ENCODE peak calls at places on chromosome X, in five cellular contexts. D is ovary, J is BJ, G is brain microvascular endothelial cell, R is NT2/D1. X is an unnamed sample.

GRCh38 chrX:10288400-10288799 is 131.6 kb downstream of the CLCN4 start:
- DNase-seq in D (no peak), J (no peak), G (no peak), R (no peak), X (no peak)

GRCh38 chrX:133986008-133986683 is 752 bp upstream of the GPC3 start:
- DNase-seq in D (no peak), J (no peak), G (no peak), R (no peak), X (no peak)

GRCh38 chrX:43750248-43750676 is 94.2 kb downstream of the MAOA start:
- DNase-seq in D (no peak), J (peak; percentile 35), G (peak; percentile 39), R (peak; percentile 42), X (peak; percentile 56)

GRCh38 chrX:71159335-71159734 is 14.7 kb downstream of the NLGN3 start:
- DNase-seq in D (no peak), J (no peak), G (no peak), R (no peak), X (no peak)

GRCh38 chrX:112424166-112424565 is 255.6 kb downstream of the LHFPL1 start:
- DNase-seq in D (no peak), J (no peak), G (no peak), R (no peak), X (peak; percentile 13)

GRCh38 chrX:46791927-46792825 is 33.3 kb upstream of the SLC9A7 start:
- DNase-seq in D (no peak), J (peak; percentile 77), G (peak; percentile 91), R (peak; percentile 77), X (no peak)

GRCh38 chrX:45479835-45480422 is 279.3 kb upstream of the DIPK2B start:
- DNase-seq in D (no peak), J (peak; percentile 41), G (peak; percentile 68), R (no peak), X (no peak)

GRCh38 chrX:150155396-150156048 is 207.6 kb upstream of the MAMLD1 start:
- DNase-seq in D (peak; percentile 60), J (no peak), G (peak; percentile 40), R (no peak), X (no peak)

GRCh38 chrX:109902665-109903064 is 100.2 kb upstream of the TMEM164 start:
- DNase-seq in D (no peak), J (no peak), G (peak; percentile 29), R (no peak), X (no peak)

GRCh38 chrX:150084474-150085229 is 146.4 kb upstream of the EOLA2 start:
- DNase-seq in D (no peak), J (peak; percentile 67), G (peak; percentile 56), R (no peak), X (no peak)

GRCh38 chrX:119686087-119686639 is 6.8 kb downstream of the SEPTIN6 start:
- DNase-seq in D (no peak), J (no peak), G (no peak), R (no peak), X (peak; percentile 18)

GRCh38 chrX:30065226-30065625 is 150.1 kb upstream of the MAGEB2 start:
- DNase-seq in D (no peak), J (peak; percentile 31), G (peak; percentile 2), R (no peak), X (no peak)

GRCh38 chrX:42615161-42615563 is 162.8 kb downstream of the PPP1R2C start:
- DNase-seq in D (no peak), J (no peak), G (no peak), R (peak; percentile 58), X (peak; percentile 30)

GRCh38 chrX:132810964-132811712 is 147.3 kb downstream of the HS6ST2 start:
- DNase-seq in D (no peak), J (no peak), G (no peak), R (no peak), X (no peak)

GRCh38 chrX:118884552-118885138 is 61.0 kb downstream of the ZCCHC12 start:
- DNase-seq in D (no peak), J (no peak), G (no peak), R (no peak), X (no peak)

GRCh38 chrX:119236599-119237525 is 777 bp downstream of the PGRMC1 start:
- DNase-seq in D (peak; percentile 55), J (no peak), G (peak; percentile 46), R (no peak), X (peak; percentile 33)

GRCh38 chrX:45329217-45329616 is 128.5 kb upstream of the DIPK2B start:
- DNase-seq in D (no peak), J (no peak), G (no peak), R (no peak), X (no peak)

GRCh38 chrX:39152106-39152649 is 350.9 kb downstream of the MID1IP1 start:
- DNase-seq in D (no peak), J (no peak), G (no peak), R (peak; percentile 28), X (peak; percentile 61)

GRCh38 chrX:41351923-41352322 is 18.0 kb downstream of the DDX3X start:
- DNase-seq in D (no peak), J (no peak), G (no peak), R (no peak), X (no peak)

GRCh38 chrX:101359966-101360365 is 11.4 kb upstream of the TIMM8A start:
- DNase-seq in D (no peak), J (no peak), G (no peak), R (no peak), X (no peak)

GRCh38 chrX:78979789-78980464 is 34.7 kb downstream of the P2RY10 start:
- DNase-seq in D (no peak), J (no peak), G (peak; percentile 64), R (no peak), X (no peak)

GRCh38 chrX:119201570-119201969 is 34.5 kb upstream of the PGRMC1 start:
- DNase-seq in D (no peak), J (no peak), G (no peak), R (no peak), X (no peak)

GRCh38 chrX:140057001-140057411 is 91.7 kb upstream of the CXorf66 start:
- DNase-seq in D (peak; percentile 65), J (no peak), G (peak; percentile 51), R (peak; percentile 72), X (peak; percentile 67)

GRCh38 chrX:108464604-108465003 is 25.0 kb downstream of the COL4A5 start:
- DNase-seq in D (no peak), J (no peak), G (peak; percentile 38), R (peak; percentile 16), X (no peak)

GRCh38 chrX:40374486-40374885 is 206.3 kb upstream of the ATP6AP2 start:
- DNase-seq in D (no peak), J (no peak), G (no peak), R (no peak), X (no peak)

DNA sequence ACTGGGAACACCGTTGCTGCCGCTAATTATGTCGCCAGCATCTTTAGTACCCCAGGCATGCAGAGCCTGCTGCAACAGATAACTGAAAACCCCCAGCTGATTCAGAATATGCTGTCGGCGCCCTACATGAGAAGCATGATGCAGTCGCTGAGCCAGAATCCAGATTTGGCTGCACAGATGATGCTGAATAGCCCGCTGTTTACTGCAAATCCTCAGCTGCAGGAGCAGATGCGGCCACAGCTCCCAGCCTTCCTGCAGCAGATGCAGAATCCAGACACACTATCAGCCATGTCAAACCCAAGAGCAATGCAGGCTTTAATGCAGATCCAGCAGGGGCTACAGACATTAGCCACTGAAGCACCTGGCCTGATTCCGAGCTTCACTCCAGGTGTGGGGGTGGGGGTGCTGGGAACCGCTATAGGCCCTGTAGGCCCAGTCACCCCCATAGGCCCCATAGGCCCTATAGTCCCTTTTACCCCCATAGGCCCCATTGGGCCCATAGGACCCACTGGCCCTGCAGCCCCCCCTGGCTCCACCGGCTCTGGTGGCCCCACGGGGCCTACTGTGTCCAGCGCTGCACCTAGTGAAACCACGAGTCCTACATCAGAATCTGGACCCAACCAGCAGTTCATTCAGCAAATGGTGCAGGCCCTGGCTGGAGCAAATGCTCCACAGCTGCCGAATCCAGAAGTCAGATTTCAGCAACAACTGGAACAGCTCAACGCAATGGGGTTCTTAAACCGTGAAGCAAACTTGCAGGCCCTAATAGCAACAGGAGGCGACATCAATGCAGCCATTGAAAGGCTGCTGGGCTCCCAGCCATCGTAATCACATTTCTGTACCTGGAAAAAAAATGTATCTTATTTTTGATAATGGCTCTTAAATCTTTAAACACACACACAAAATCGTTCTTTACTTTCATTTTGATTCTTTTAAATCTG is 1.8 kb downstream of the UBQLN2 start:
- DNase-seq in D (no peak), J (no peak), G (no peak), R (no peak), X (no peak)
- H3K4me3 ChIP-seq in D (peak overlapping the region; percentile 56), J (peak overlapping the region; percentile 54), G (peak overlapping the region; percentile 73), R (peak overlapping the region; percentile 88), X (peak overlapping the region; percentile 84)

GRCh38 chrX:136868283-136869055 is 12.1 kb downstream of the RBMX start:
- DNase-seq in D (no peak), J (no peak), G (no peak), R (no peak), X (no peak)

GRCh38 chrX:136867096-136867491 is 13.4 kb downstream of the RBMX start:
- DNase-seq in D (no peak), J (no peak), G (no peak), R (no peak), X (no peak)

GRCh38 chrX:136866337-136867095 is 14.0 kb downstream of the RBMX start:
- DNase-seq in D (peak; percentile 43), J (no peak), G (no peak), R (no peak), X (no peak)

GRCh38 chrX:136865270-136866168 is 15.0 kb downstream of the RBMX start:
- DNase-seq in D (no peak), J (no peak), G (no peak), R (no peak), X (no peak)

GRCh38 chrX:136867518-136867917 is 13.0 kb downstream of the RBMX start:
- DNase-seq in D (no peak), J (no peak), G (no peak), R (no peak), X (no peak)
- H3K36me3 ChIP-seq in D (no peaks in the 10 kb centered on the region), J (no peaks in the 10 kb centered on the region), G (peaks cover 26% of the 10 kb centered on the region), R (peaks cover 17% of the 10 kb centered on the region), X (peaks cover 57% of the 10 kb centered on the region)

DNA sequence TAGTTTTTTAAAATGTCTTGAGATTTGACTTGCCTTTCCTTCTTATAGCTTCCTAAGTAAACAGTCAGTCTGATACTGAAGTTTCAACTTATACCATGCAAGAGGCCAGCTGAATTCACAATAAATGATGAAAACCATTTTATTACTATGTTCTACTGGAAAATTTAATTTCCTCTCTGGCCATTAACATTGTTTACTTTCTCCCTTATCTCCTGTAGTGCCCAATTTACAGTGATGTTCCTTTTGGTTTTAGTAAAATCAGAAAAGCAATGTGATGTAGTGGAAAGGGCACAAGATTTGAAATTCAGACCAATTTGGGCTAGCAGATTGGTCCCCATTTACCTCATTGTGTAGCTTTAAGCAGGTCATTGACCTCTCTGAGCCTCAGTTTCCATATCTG is 54.2 kb downstream of the SLC9A6 start:
- DNase-seq in D (no peak), J (no peak), G (no peak), R (no peak), X (no peak)
- H3K4me3 ChIP-seq in D (no peak overlapping the region), J (no peak overlapping the region), G (no peak overlapping the region), R (no peak overlapping the region), X (no peak overlapping the region)

DNA sequence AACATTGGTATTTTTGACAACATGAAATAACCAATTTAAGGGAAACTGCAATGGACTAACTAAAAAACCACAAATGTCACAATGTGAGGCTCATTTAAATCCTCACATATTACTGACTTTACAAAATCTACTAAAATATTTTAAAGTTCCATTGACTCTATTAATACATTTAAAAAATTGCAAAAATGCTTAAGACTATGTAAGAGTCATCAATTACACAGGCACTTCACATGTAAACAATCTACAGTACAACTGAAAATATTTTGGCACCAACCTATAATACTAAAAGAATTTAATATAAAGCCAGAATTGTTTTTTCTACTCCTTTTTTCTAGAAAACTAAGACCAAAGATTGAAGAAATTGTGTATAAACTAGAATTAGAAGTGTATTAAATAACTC is 76.8 kb upstream of the RBMXL3 start:
- DNase-seq in D (no peak), J (no peak), G (no peak), R (no peak), X (no peak)
- H3K36me3 ChIP-seq in D (no peaks in the 10 kb centered on the region), J (no peaks in the 10 kb centered on the region), G (no peaks in the 10 kb centered on the region), R (no peaks in the 10 kb centered on the region), X (no peaks in the 10 kb centered on the region)

GRCh38 chrX:153487590-153488071 is 7.1 kb upstream of the BGN start:
- DNase-seq in D (no peak), J (no peak), G (no peak), R (no peak), X (no peak)
- H3K4me3 ChIP-seq in D (no peak overlapping the region), J (no peak overlapping the region), G (no peak overlapping the region), R (no peak overlapping the region), X (no peak overlapping the region)

X was measured in WERI-Rb-1.